ENCODE peak calls at places on chromosome 1, in four cellular contexts. T, P, Y and Q are unnamed samples.

GRCh38 chr1:89736937-89737733 is 83.7 kb upstream of the LRRC8D start:
- DNase-seq in T (no peak), P (no peak), Y (no peak), Q (no peak)

GRCh38 chr1:16208270-16208987 is 4.0 kb downstream of the ARHGEF19 start:
- DNase-seq in T (peak), P (no peak), Y (peak), Q (no peak)

GRCh38 chr1:152356736-152357135 is 3.1 kb downstream of the FLG2 start:
- DNase-seq in T (no peak), P (no peak), Y (no peak), Q (no peak)

GRCh38 chr1:33093004-33093403 is 12.1 kb downstream of the AZIN2 start:
- DNase-seq in T (peak), P (peak), Y (no peak), Q (no peak)

GRCh38 chr1:11364170-11364569 is 91.2 kb downstream of the UBIAD1 start:
- DNase-seq in T (peak), P (peak), Y (no peak), Q (no peak)

GRCh38 chr1:31549807-31550620 is 26.3 kb upstream of the TINAGL1 start:
- DNase-seq in T (no peak), P (no peak), Y (no peak), Q (no peak)

GRCh38 chr1:119372493-119373086 is 4.0 kb downstream of the HAO2 start:
- DNase-seq in T (no peak), P (peak), Y (peak), Q (no peak)

GRCh38 chr1:22969224-22969829 is 3.3 kb downstream of the LACTBL1 start:
- DNase-seq in T (no peak), P (no peak), Y (no peak), Q (no peak)

GRCh38 chr1:72498393-72498792 is 216.1 kb upstream of the NEGR1 start:
- DNase-seq in T (no peak), P (no peak), Y (no peak), Q (no peak)

GRCh38 chr1:14849038-14849437 is 250.6 kb downstream of the KAZN start:
- DNase-seq in T (no peak), P (no peak), Y (no peak), Q (no peak)

GRCh38 chr1:51351907-51352306 is 21.5 kb upstream of the TTC39A start:
- DNase-seq in T (no peak), P (no peak), Y (no peak), Q (no peak)

GRCh38 chr1:25206201-25206600 is 26.1 kb downstream of the SYF2 start:
- DNase-seq in T (no peak), P (no peak), Y (no peak), Q (no peak)

GRCh38 chr1:115266729-115267421 is 71.2 kb downstream of the NGF start:
- DNase-seq in T (no peak), P (no peak), Y (no peak), Q (no peak)

DNA sequence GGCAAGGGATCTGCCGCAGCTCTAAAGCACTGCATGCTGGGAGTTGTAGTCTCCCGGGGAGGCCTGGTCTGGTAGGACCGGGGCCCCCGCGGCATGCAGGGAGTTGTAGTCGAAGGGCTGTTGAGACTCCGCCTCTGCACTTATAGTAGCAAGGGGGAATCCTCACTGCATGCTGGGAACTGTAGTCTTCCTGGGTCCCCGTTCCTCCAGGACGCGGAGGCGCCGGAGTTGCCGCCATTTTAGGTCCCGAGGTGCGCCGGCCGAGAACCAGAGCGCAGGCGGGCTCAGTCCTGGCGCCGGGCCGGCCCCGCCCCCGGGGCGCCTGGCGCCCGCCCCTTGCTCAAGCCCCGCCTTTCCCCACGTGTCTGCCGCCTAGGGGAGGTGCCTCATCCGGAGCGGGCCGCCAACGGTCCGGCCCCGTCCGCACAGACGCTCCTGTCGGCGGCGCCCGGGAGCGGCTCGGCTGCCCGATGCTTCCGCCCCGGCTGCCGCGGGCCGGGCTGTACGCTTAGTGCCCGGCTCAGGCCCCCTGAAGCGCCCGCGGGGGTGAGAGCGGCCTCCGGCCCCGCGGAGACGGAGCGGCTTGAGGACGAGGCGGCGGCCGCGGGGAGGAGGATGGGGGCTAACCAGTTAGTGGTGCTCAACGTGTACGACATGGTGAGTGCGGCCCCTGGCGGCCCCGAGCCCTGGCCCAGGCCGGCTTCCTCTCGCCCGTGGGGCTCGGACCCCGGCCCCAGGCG is at the start of gene DESI2:
- DNase-seq in T (peak), P (peak), Y (peak), Q (peak)
- TF ChIP-seq REST in T (peak), P (no peak), Y (no peak), Q (peak)

DNA sequence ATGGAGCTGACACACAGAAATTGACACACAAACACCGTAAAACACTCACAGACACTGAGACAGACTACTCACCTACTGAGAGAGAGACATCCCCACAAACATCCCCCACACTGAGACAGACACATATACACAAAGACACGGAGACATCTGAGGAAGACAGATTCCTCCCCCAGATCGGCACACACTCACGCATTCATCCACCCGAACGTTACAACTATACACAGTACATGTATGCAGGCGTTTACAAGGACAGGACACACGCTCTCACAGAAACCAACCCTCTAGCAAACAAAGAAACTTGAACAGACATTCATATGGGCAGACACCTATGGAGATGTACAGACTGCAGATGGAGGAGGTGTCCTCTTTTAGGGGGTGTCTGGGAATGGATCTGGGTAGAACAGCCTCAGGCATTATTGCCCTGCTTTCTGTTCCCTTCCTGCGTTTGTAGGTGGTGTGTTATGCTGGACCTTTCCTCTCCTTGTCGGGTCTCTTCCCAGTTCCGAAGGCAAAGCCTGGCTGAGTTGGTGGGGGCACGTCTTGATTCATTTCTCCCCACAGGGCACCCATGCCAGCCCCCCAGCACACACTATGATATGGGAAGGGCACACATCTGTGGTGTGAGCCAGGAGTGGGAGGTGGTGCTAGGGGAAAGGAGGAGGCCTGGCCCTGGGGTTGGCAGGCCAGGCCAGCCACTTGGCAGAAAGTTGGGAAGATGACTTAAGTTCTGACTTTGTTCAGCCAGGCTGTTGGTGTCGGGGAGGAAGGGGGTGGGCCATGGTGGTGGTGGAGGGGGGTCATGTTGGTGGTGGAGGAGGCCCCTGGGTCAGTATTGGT is 1.5 kb downstream of the KIRREL1 start:
- DNase-seq in T (no peak), P (no peak), Y (no peak), Q (no peak)
- H3K27ac ChIP-seq in T (no peak), P (peak), Y (peak), Q (peak)

GRCh38 chr1:53899206-53899628 is 5.2 kb downstream of the DIO1 start:
- DNase-seq in T (no peak), P (no peak), Y (no peak), Q (no peak)
- TF ChIP-seq REST in T (no peak), P (no peak), Y (no peak), Q (no peak)

GRCh38 chr1:237903961-237904360 is 13.2 kb upstream of the ZP4 start:
- DNase-seq in T (no peak), P (no peak), Y (no peak), Q (no peak)

GRCh38 chr1:237895630-237896029 is 4.9 kb upstream of the ZP4 start:
- DNase-seq in T (no peak), P (no peak), Y (no peak), Q (no peak)

DNA sequence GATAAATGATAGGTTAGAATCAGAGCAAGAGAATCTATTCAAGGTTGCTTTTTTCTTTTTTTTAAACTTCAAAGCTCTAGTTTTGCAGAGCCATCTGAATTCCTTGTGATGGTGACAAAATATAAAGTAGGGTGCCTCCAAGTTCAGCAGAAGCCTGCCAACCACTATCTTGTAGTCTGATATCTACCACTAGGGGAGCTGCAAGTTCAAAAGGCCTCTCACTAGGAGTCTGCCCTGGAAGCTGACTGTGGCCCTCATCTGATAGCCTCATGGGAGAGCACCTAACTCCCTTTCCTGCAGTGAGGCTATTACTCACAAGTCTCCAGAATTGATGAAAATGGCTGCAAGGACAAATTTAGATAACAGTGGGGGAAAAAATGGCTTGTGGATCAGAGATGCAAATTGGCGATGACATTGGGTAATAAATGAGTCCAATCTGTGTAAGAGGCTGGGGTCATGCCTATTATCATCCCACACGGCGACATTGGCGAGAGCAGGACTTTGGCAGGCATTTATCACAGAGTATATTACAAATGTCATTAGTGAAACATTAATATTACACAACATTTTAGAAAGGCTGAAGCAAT is 10.7 kb upstream of the ZP4 start:
- DNase-seq in T (peak), P (peak), Y (peak), Q (no peak)
- H3K27ac ChIP-seq in T (no peak), P (no peak), Y (no peak), Q (no peak)

DNA sequence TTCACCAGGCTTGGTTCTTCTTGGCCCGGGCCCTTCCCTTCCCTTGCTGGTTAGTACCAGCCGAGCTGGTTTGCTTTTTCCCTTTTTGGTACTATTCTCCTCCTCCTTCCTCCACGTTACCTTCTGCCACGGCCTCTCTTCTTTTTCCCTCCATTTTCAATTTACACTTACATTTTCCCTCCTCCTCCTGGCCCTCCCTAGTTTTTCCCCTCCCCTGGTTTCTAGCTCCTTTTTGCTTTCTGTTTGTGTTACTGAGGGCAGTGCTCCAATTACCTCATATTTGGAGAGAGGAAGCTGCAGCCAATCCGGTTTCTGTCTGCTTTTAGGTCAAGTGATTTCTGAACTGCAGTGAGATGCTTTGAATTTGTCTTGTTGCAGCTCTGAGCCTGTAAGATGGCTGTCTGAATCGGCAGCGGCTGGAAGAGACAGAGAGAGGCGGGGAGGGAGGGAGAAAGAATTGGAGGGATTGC is 63.7 kb downstream of the MACF1 start:
- DNase-seq in T (no peak), P (peak), Y (no peak), Q (no peak)
- TF ChIP-seq REST in T (no peak), P (no peak), Y (no peak), Q (no peak)

GRCh38 chr1:100250264-100250663 is 630 bp upstream of the DBT start:
- DNase-seq in T (no peak), P (no peak), Y (no peak), Q (no peak)

GRCh38 chr1:100249537-100250257 is at the start of gene DBT:
- DNase-seq in T (peak), P (peak), Y (peak), Q (peak)

GRCh38 chr1:100250807-100251206 is 1.2 kb upstream of the DBT start:
- DNase-seq in T (no peak), P (no peak), Y (no peak), Q (no peak)

GRCh38 chr1:100249155-100249536 is 488 bp downstream of the DBT start:
- DNase-seq in T (peak), P (peak), Y (no peak), Q (no peak)

GRCh38 chr1:100246738-100247137 is 2.9 kb downstream of the DBT start:
- DNase-seq in T (peak), P (no peak), Y (no peak), Q (no peak)
- H3K27ac ChIP-seq in T (peak), P (no peak), Y (no peak), Q (no peak)